ENCODE peak calls at places on chromosomes 3 and 15, in seven cellular contexts. One of them, this sample, is unnamed.

GRCh38 chr3:112773864-112774263 is 72.8 kb downstream of the CD200R1L start:
- DNase-seq in HCT116: no peak
- DNase-seq in body of pancreas: no peak
- DNase-seq in GM23338: no peak
- DNase-seq in fibroblast of mammary gland: peak
- DNase-seq in AG10803: no peak
- DNase-seq in AG09309: no peak
- DNase-seq in this sample: no peak

GRCh38 chr3:58074997-58075396 is 66.8 kb downstream of the FLNB start:
- DNase-seq in HCT116: no peak
- DNase-seq in body of pancreas: no peak
- DNase-seq in GM23338: no peak
- DNase-seq in fibroblast of mammary gland: no peak
- DNase-seq in AG10803: no peak
- DNase-seq in AG09309: no peak
- DNase-seq in this sample: no peak

GRCh38 chr3:31957106-31957505 is 24.0 kb downstream of the OSBPL10 start:
- DNase-seq in HCT116: no peak
- DNase-seq in body of pancreas: no peak
- DNase-seq in GM23338: no peak
- DNase-seq in fibroblast of mammary gland: peak
- DNase-seq in AG10803: no peak
- DNase-seq in AG09309: no peak
- DNase-seq in this sample: no peak

GRCh38 chr15:38038659-38039442 is 104.4 kb downstream of the TMCO5A start:
- DNase-seq in HCT116: no peak
- DNase-seq in body of pancreas: no peak
- DNase-seq in GM23338: no peak
- DNase-seq in fibroblast of mammary gland: peak
- DNase-seq in AG10803: peak
- DNase-seq in AG09309: peak
- DNase-seq in this sample: no peak

GRCh38 chr3:70539908-70540307 is 227.5 kb upstream of the MDFIC2 start:
- DNase-seq in HCT116: no peak
- DNase-seq in body of pancreas: no peak
- DNase-seq in GM23338: no peak
- DNase-seq in fibroblast of mammary gland: no peak
- DNase-seq in AG10803: no peak
- DNase-seq in AG09309: no peak
- DNase-seq in this sample: no peak

GRCh38 chr3:29283297-29283681 is 2.4 kb downstream of the RBMS3 start:
- DNase-seq in HCT116: no peak
- DNase-seq in body of pancreas: no peak
- DNase-seq in GM23338: no peak
- DNase-seq in fibroblast of mammary gland: no peak
- DNase-seq in AG10803: peak
- DNase-seq in AG09309: no peak
- DNase-seq in this sample: no peak

GRCh38 chr15:25850154-25851111 is 12.7 kb downstream of the ATP10A start:
- DNase-seq in HCT116: no peak
- DNase-seq in body of pancreas: peak
- DNase-seq in GM23338: peak
- DNase-seq in fibroblast of mammary gland: peak
- DNase-seq in AG10803: peak
- DNase-seq in AG09309: no peak
- DNase-seq in this sample: no peak

GRCh38 chr3:95521396-95521795 is 1293.0 kb upstream of the EPHA6 start:
- DNase-seq in HCT116: no peak
- DNase-seq in body of pancreas: no peak
- DNase-seq in GM23338: no peak
- DNase-seq in fibroblast of mammary gland: no peak
- DNase-seq in AG10803: no peak
- DNase-seq in AG09309: no peak
- DNase-seq in this sample: no peak

GRCh38 chr3:33063651-33064051 is 33.3 kb downstream of the GLB1 start:
- DNase-seq in HCT116: no peak
- DNase-seq in body of pancreas: no peak
- DNase-seq in GM23338: no peak
- DNase-seq in fibroblast of mammary gland: peak
- DNase-seq in AG10803: peak
- DNase-seq in AG09309: peak
- DNase-seq in this sample: no peak

GRCh38 chr15:95459288-95459687 is 871.2 kb upstream of the NR2F2 start:
- DNase-seq in HCT116: no peak
- DNase-seq in body of pancreas: no peak
- DNase-seq in GM23338: no peak
- DNase-seq in fibroblast of mammary gland: peak
- DNase-seq in AG10803: peak
- DNase-seq in AG09309: no peak
- DNase-seq in this sample: no peak

GRCh38 chr15:99902248-99902647 is 169.0 kb upstream of the LYSMD4 start:
- DNase-seq in HCT116: no peak
- DNase-seq in body of pancreas: no peak
- DNase-seq in GM23338: no peak
- DNase-seq in fibroblast of mammary gland: no peak
- DNase-seq in AG10803: no peak
- DNase-seq in AG09309: no peak
- DNase-seq in this sample: no peak

GRCh38 chr15:74122403-74123130 is 7.8 kb upstream of the ISLR2 start:
- DNase-seq in HCT116: no peak
- DNase-seq in body of pancreas: no peak
- DNase-seq in GM23338: no peak
- DNase-seq in fibroblast of mammary gland: no peak
- DNase-seq in AG10803: no peak
- DNase-seq in AG09309: no peak
- DNase-seq in this sample: no peak

GRCh38 chr3:188113761-188114160 is 40.2 kb upstream of the LPP start:
- DNase-seq in HCT116: no peak
- DNase-seq in body of pancreas: no peak
- DNase-seq in GM23338: no peak
- DNase-seq in fibroblast of mammary gland: no peak
- DNase-seq in AG10803: no peak
- DNase-seq in AG09309: no peak
- DNase-seq in this sample: no peak

GRCh38 chr3:105823149-105823866 is 45.5 kb downstream of the CBLB start:
- DNase-seq in HCT116: peak
- DNase-seq in body of pancreas: no peak
- DNase-seq in GM23338: no peak
- DNase-seq in fibroblast of mammary gland: peak
- DNase-seq in AG10803: peak
- DNase-seq in AG09309: peak
- DNase-seq in this sample: peak

GRCh38 chr3:73056365-73057150 is 4.9 kb upstream of the EBLN2 start:
- DNase-seq in HCT116: peak
- DNase-seq in body of pancreas: no peak
- DNase-seq in GM23338: peak
- DNase-seq in fibroblast of mammary gland: peak
- DNase-seq in AG10803: peak
- DNase-seq in AG09309: peak
- DNase-seq in this sample: no peak

GRCh38 chr3:26368312-26368711 is 254.3 kb upstream of the LRRC3B start:
- DNase-seq in HCT116: no peak
- DNase-seq in body of pancreas: no peak
- DNase-seq in GM23338: peak
- DNase-seq in fibroblast of mammary gland: no peak
- DNase-seq in AG10803: no peak
- DNase-seq in AG09309: no peak
- DNase-seq in this sample: no peak

GRCh38 chr3:184543256-184543655 is 18.3 kb upstream of the EPHB3 start:
- DNase-seq in HCT116: no peak
- DNase-seq in body of pancreas: no peak
- DNase-seq in GM23338: no peak
- DNase-seq in fibroblast of mammary gland: no peak
- DNase-seq in AG10803: no peak
- DNase-seq in AG09309: no peak
- DNase-seq in this sample: no peak

GRCh38 chr15:39685999-39686613 is 96.5 kb downstream of the FSIP1 start:
- DNase-seq in HCT116: peak
- DNase-seq in body of pancreas: peak
- DNase-seq in GM23338: peak
- DNase-seq in fibroblast of mammary gland: peak
- DNase-seq in AG10803: peak
- DNase-seq in AG09309: no peak
- DNase-seq in this sample: no peak

GRCh38 chr3:155347901-155348300 is 54.4 kb upstream of the STRIT1 start:
- DNase-seq in HCT116: no peak
- DNase-seq in body of pancreas: no peak
- DNase-seq in GM23338: no peak
- DNase-seq in fibroblast of mammary gland: no peak
- DNase-seq in AG10803: no peak
- DNase-seq in AG09309: no peak
- DNase-seq in this sample: no peak
- H3K4me3 ChIP-seq in HCT116: no peak
- H3K4me3 ChIP-seq in body of pancreas: no peak
- H3K4me3 ChIP-seq in GM23338: no peak
- H3K4me3 ChIP-seq in fibroblast of mammary gland: no peak
- H3K4me3 ChIP-seq in AG10803: no peak
- H3K4me3 ChIP-seq in AG09309: no peak
- H3K4me3 ChIP-seq in this sample: no peak

DNA sequence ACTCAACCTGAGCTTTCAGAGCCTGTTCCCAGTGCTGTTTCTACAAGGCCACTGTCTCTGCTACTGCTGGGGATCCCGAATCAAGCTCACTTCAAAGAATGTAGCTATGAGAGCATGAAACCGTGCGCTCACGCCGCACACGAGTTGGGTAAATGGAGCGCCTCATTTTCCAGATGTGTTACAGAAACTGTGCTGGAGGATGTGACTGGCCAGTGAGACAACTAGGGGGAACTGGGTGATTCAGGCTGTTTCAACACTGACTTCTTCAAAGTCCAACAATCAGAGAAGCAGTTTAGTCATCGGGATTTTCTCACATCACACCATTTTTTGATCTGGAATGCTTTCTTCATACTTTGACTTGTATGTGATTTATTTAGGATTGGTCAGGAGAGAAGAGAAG is 3.5 kb downstream of the ZNF710 start:
- DNase-seq in HCT116: no peak
- DNase-seq in body of pancreas: peak
- DNase-seq in GM23338: no peak
- DNase-seq in fibroblast of mammary gland: peak
- DNase-seq in AG10803: peak
- DNase-seq in AG09309: peak
- DNase-seq in this sample: peak
- H3K4me3 ChIP-seq in HCT116: no peak
- H3K4me3 ChIP-seq in body of pancreas: no peak
- H3K4me3 ChIP-seq in GM23338: no peak
- H3K4me3 ChIP-seq in fibroblast of mammary gland: peak
- H3K4me3 ChIP-seq in AG10803: peak
- H3K4me3 ChIP-seq in AG09309: no peak
- H3K4me3 ChIP-seq in this sample: no peak

DNA sequence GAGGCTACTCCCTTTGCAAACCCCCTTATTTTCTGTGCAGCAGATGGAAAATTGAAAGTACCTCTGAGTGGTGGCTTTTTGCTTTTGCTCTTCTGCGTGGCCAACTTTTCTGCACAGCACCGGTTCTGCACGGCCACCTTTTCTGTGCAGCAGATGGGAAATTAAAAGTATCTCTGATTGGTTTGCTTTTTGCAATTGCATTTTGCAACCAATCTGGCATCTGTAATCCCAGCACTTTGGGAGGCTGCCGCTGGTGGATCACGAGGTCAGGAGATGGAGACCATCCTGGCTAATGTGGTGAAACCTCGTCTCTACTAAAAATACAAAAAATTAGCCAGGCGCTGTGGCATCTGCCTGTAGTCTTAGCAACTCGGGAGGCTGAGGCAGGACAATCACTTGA is 79.5 kb upstream of the CHMP2B start:
- DNase-seq in HCT116: no peak
- DNase-seq in body of pancreas: no peak
- DNase-seq in GM23338: no peak
- DNase-seq in fibroblast of mammary gland: no peak
- DNase-seq in AG10803: no peak
- DNase-seq in AG09309: no peak
- DNase-seq in this sample: no peak
- H3K4me3 ChIP-seq in HCT116: no peak
- H3K4me3 ChIP-seq in body of pancreas: no peak
- H3K4me3 ChIP-seq in GM23338: no peak
- H3K4me3 ChIP-seq in fibroblast of mammary gland: no peak
- H3K4me3 ChIP-seq in AG10803: no peak
- H3K4me3 ChIP-seq in AG09309: no peak
- H3K4me3 ChIP-seq in this sample: no peak

GRCh38 chr3:64220161-64220560 is 5.1 kb downstream of the PRICKLE2 start:
- DNase-seq in HCT116: no peak
- DNase-seq in body of pancreas: no peak
- DNase-seq in GM23338: no peak
- DNase-seq in fibroblast of mammary gland: peak
- DNase-seq in AG10803: peak
- DNase-seq in AG09309: no peak
- DNase-seq in this sample: no peak
- H3K4me3 ChIP-seq in HCT116: no peak
- H3K4me3 ChIP-seq in body of pancreas: no peak
- H3K4me3 ChIP-seq in GM23338: no peak
- H3K4me3 ChIP-seq in fibroblast of mammary gland: no peak
- H3K4me3 ChIP-seq in AG10803: no peak
- H3K4me3 ChIP-seq in AG09309: no peak
- H3K4me3 ChIP-seq in this sample: no peak

This sample was measured in kidney epithelial cell.